ENCODE peak calls at places on chromosome 13, in five cellular contexts. One of them, this sample, is unnamed.

GRCh38 chr13:109687559-109688448 is 98.6 kb downstream of the IRS2 start:
- DNase-seq in CD8-positive, alpha-beta memory T cell: no peak
- DNase-seq in thoracic aorta: no peak
- DNase-seq in substantia nigra: no peak
- DNase-seq in body of pancreas: no peak
- DNase-seq in this sample: no peak

GRCh38 chr13:32720026-32720425 is 133.8 kb downstream of the PDS5B start:
- DNase-seq in CD8-positive, alpha-beta memory T cell: no peak
- DNase-seq in thoracic aorta: no peak
- DNase-seq in substantia nigra: no peak
- DNase-seq in body of pancreas: no peak
- DNase-seq in this sample: no peak

GRCh38 chr13:85313761-85314503 is 485.3 kb downstream of the SLITRK6 start:
- DNase-seq in CD8-positive, alpha-beta memory T cell: no peak
- DNase-seq in thoracic aorta: no peak
- DNase-seq in substantia nigra: no peak
- DNase-seq in body of pancreas: no peak
- DNase-seq in this sample: no peak

GRCh38 chr13:28355822-28356371 is 139.0 kb downstream of the FLT1 start:
- DNase-seq in CD8-positive, alpha-beta memory T cell: peak; percentile 1
- DNase-seq in thoracic aorta: no peak
- DNase-seq in substantia nigra: no peak
- DNase-seq in body of pancreas: no peak
- DNase-seq in this sample: no peak

GRCh38 chr13:23470706-23471610 is 37.5 kb upstream of the SACS start:
- DNase-seq in CD8-positive, alpha-beta memory T cell: no peak
- DNase-seq in thoracic aorta: no peak
- DNase-seq in substantia nigra: no peak
- DNase-seq in body of pancreas: no peak
- DNase-seq in this sample: no peak

GRCh38 chr13:53144826-53145225 is 116.2 kb downstream of the OLFM4 start:
- DNase-seq in CD8-positive, alpha-beta memory T cell: no peak
- DNase-seq in thoracic aorta: no peak
- DNase-seq in substantia nigra: no peak
- DNase-seq in body of pancreas: no peak
- DNase-seq in this sample: no peak

GRCh38 chr13:50722437-50723125 is 120.9 kb downstream of the DLEU7 start:
- DNase-seq in CD8-positive, alpha-beta memory T cell: no peak
- DNase-seq in thoracic aorta: no peak
- DNase-seq in substantia nigra: no peak
- DNase-seq in body of pancreas: no peak
- DNase-seq in this sample: no peak

GRCh38 chr13:23751195-23751594 is 138.0 kb downstream of the MIPEP start:
- DNase-seq in CD8-positive, alpha-beta memory T cell: no peak
- DNase-seq in thoracic aorta: no peak
- DNase-seq in substantia nigra: no peak
- DNase-seq in body of pancreas: no peak
- DNase-seq in this sample: no peak

GRCh38 chr13:66558511-66558910 is 671.6 kb downstream of the PCDH9 start:
- DNase-seq in CD8-positive, alpha-beta memory T cell: no peak
- DNase-seq in thoracic aorta: no peak
- DNase-seq in substantia nigra: no peak
- DNase-seq in body of pancreas: no peak
- DNase-seq in this sample: no peak

GRCh38 chr13:111335263-111335662 is 14.8 kb downstream of the TEX29 start:
- DNase-seq in CD8-positive, alpha-beta memory T cell: no peak
- DNase-seq in thoracic aorta: no peak
- DNase-seq in substantia nigra: no peak
- DNase-seq in body of pancreas: no peak
- DNase-seq in this sample: no peak

GRCh38 chr13:94411747-94412146 is 67.7 kb downstream of the DCT start:
- DNase-seq in CD8-positive, alpha-beta memory T cell: no peak
- DNase-seq in thoracic aorta: no peak
- DNase-seq in substantia nigra: no peak
- DNase-seq in body of pancreas: no peak
- DNase-seq in this sample: no peak

GRCh38 chr13:102580552-102581169 is 16.1 kb upstream of the TPP2 start:
- DNase-seq in CD8-positive, alpha-beta memory T cell: peak; percentile 44
- DNase-seq in thoracic aorta: no peak
- DNase-seq in substantia nigra: peak; percentile 22
- DNase-seq in body of pancreas: no peak
- DNase-seq in this sample: no peak

GRCh38 chr13:105426454-105426853 is 1109.0 kb downstream of the EFNB2 start:
- DNase-seq in CD8-positive, alpha-beta memory T cell: no peak
- DNase-seq in thoracic aorta: no peak
- DNase-seq in substantia nigra: no peak
- DNase-seq in body of pancreas: no peak
- DNase-seq in this sample: no peak

GRCh38 chr13:93227280-93227905 is 786 bp downstream of the GPC6 start:
- DNase-seq in CD8-positive, alpha-beta memory T cell: no peak
- DNase-seq in thoracic aorta: no peak
- DNase-seq in substantia nigra: no peak
- DNase-seq in body of pancreas: no peak
- DNase-seq in this sample: no peak

GRCh38 chr13:57653229-57653994 is 21.9 kb downstream of the PCDH17 start:
- DNase-seq in CD8-positive, alpha-beta memory T cell: no peak
- DNase-seq in thoracic aorta: no peak
- DNase-seq in substantia nigra: no peak
- DNase-seq in body of pancreas: no peak
- DNase-seq in this sample: no peak

GRCh38 chr13:32897296-32897695 is 118.9 kb upstream of the KL start:
- DNase-seq in CD8-positive, alpha-beta memory T cell: no peak
- DNase-seq in thoracic aorta: no peak
- DNase-seq in substantia nigra: no peak
- DNase-seq in body of pancreas: no peak
- DNase-seq in this sample: no peak

GRCh38 chr13:86282450-86282849 is 483.2 kb upstream of the SLITRK6 start:
- DNase-seq in CD8-positive, alpha-beta memory T cell: no peak
- DNase-seq in thoracic aorta: no peak
- DNase-seq in substantia nigra: no peak
- DNase-seq in body of pancreas: no peak
- DNase-seq in this sample: no peak

GRCh38 chr13:99774644-99775043 is 196.9 kb downstream of the ZIC5 start:
- DNase-seq in CD8-positive, alpha-beta memory T cell: no peak
- DNase-seq in thoracic aorta: no peak
- DNase-seq in substantia nigra: no peak
- DNase-seq in body of pancreas: no peak
- DNase-seq in this sample: no peak
- H3K27ac ChIP-seq in CD8-positive, alpha-beta memory T cell: no peak overlapping the region
- H3K27ac ChIP-seq in thoracic aorta: no peak overlapping the region
- H3K27ac ChIP-seq in substantia nigra: no peak overlapping the region
- H3K27ac ChIP-seq in body of pancreas: no peak overlapping the region
- H3K27ac ChIP-seq in this sample: no peak overlapping the region

GRCh38 chr13:78100481-78100880 is 181.8 kb upstream of the EDNRB start:
- DNase-seq in CD8-positive, alpha-beta memory T cell: no peak
- DNase-seq in thoracic aorta: no peak
- DNase-seq in substantia nigra: no peak
- DNase-seq in body of pancreas: no peak
- DNase-seq in this sample: no peak

GRCh38 chr13:78102121-78102677 is 183.6 kb upstream of the EDNRB start:
- DNase-seq in CD8-positive, alpha-beta memory T cell: no peak
- DNase-seq in thoracic aorta: no peak
- DNase-seq in substantia nigra: no peak
- DNase-seq in body of pancreas: peak; percentile 8
- DNase-seq in this sample: peak; percentile 3

GRCh38 chr13:78098249-78098648 is 179.6 kb upstream of the EDNRB start:
- DNase-seq in CD8-positive, alpha-beta memory T cell: no peak
- DNase-seq in thoracic aorta: no peak
- DNase-seq in substantia nigra: no peak
- DNase-seq in body of pancreas: no peak
- DNase-seq in this sample: no peak
- H3K27ac ChIP-seq in CD8-positive, alpha-beta memory T cell: no peak overlapping the region
- H3K27ac ChIP-seq in thoracic aorta: no peak overlapping the region
- H3K27ac ChIP-seq in substantia nigra: no peak overlapping the region
- H3K27ac ChIP-seq in body of pancreas: no peak overlapping the region
- H3K27ac ChIP-seq in this sample: no peak overlapping the region

GRCh38 chr13:25291691-25292090 is 4.4 kb upstream of the MTMR6 start:
- DNase-seq in CD8-positive, alpha-beta memory T cell: no peak
- DNase-seq in thoracic aorta: no peak
- DNase-seq in substantia nigra: no peak
- DNase-seq in body of pancreas: no peak
- DNase-seq in this sample: no peak

GRCh38 chr13:25288966-25289365 is 1.7 kb upstream of the MTMR6 start:
- DNase-seq in CD8-positive, alpha-beta memory T cell: no peak
- DNase-seq in thoracic aorta: no peak
- DNase-seq in substantia nigra: no peak
- DNase-seq in body of pancreas: no peak
- DNase-seq in this sample: no peak

GRCh38 chr13:25286308-25286968 is 850 bp downstream of the MTMR6 start:
- DNase-seq in CD8-positive, alpha-beta memory T cell: peak; percentile 47
- DNase-seq in thoracic aorta: no peak
- DNase-seq in substantia nigra: no peak
- DNase-seq in body of pancreas: peak; percentile 30
- DNase-seq in this sample: peak; percentile 30

GRCh38 chr13:25292301-25292700 is 5.0 kb upstream of the MTMR6 start:
- DNase-seq in CD8-positive, alpha-beta memory T cell: no peak
- DNase-seq in thoracic aorta: no peak
- DNase-seq in substantia nigra: no peak
- DNase-seq in body of pancreas: no peak
- DNase-seq in this sample: no peak

DNA sequence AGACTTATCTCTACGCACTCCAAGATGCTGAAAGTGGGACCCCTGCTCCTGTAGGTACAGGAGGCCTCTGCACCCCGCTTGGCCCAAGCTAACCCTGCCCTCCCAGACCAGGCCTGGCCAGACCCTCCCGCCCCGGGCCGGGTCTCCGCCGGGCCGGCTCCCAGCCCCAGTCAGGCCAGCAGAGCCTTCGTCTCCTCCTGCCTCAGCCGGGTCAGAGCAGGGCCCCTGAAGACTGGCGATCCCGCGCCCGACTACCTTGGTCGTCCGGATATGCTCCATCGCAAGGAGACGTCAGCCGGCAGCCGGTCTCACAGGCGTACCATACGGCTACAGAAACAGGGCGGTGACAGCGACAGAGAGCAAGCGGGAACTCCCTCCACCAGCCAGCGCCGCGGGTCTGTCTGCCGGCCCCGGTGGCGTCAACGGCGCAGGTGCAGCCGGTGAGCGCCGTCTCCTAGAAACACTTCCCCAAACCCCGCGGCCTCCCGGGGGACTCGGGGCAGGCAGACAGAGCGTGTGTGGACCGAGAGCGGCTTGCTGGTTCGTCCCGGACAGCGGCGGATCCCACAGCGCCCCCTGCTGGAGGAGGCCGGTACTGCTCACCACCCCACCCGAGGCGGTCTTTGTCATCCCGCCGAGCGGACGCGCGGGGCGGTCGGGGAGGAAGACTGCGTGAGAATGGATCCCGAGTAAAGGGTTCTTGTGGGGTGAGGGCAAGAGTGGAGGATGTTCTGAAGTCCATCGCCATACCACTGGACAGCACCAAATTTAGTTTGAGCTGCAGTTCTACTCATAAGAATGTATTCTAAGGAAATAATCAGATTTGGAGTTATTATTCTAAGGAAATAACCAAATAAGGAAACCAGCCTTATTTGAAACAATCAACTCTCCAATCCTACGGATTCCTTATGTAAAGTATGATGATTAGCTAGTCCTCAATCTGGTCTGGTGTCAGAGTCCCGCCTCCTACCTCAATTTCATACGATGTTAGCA is at the start of gene MTMR6:
- DNase-seq in CD8-positive, alpha-beta memory T cell: peak; percentile 92
- DNase-seq in thoracic aorta: peak; percentile 71
- DNase-seq in substantia nigra: peak; percentile 88
- DNase-seq in body of pancreas: peak; percentile 91
- DNase-seq in this sample: peak; percentile 93
- H3K27ac ChIP-seq in CD8-positive, alpha-beta memory T cell: peak within 1 kb of the TSS; percentile 99
- H3K27ac ChIP-seq in thoracic aorta: peak within 1 kb of the TSS; percentile 92
- H3K27ac ChIP-seq in substantia nigra: peak within 1 kb of the TSS; percentile 83
- H3K27ac ChIP-seq in body of pancreas: peak within 1 kb of the TSS; percentile 84
- H3K27ac ChIP-seq in this sample: peak within 1 kb of the TSS; percentile 62

DNA sequence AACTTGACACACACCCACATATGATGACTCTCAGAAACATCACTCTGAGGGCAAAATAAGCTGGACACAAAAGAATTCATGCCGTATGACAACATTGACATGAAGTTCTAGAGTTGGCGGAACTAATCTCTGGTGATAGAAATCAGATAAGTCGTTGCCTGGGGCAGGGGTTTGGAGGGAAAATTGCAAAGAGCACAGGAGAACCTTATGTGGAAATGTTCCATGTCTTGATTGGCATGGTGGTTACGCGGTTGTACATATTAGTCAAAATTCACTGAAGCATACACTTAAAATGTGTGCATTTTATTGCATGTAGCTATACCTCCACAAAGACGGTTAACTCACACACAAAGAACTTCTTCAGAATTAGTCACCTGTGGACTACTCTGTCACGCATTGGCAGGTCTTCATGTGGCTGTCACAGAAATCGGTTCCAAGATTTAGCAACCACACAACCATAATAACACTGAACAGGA is 137.8 kb upstream of the GJB6 start:
- DNase-seq in CD8-positive, alpha-beta memory T cell: no peak
- DNase-seq in thoracic aorta: no peak
- DNase-seq in substantia nigra: no peak
- DNase-seq in body of pancreas: no peak
- DNase-seq in this sample: no peak
- H3K27ac ChIP-seq in CD8-positive, alpha-beta memory T cell: no peak overlapping the region
- H3K27ac ChIP-seq in thoracic aorta: no peak overlapping the region
- H3K27ac ChIP-seq in substantia nigra: no peak overlapping the region
- H3K27ac ChIP-seq in body of pancreas: no peak overlapping the region
- H3K27ac ChIP-seq in this sample: no peak overlapping the region

GRCh38 chr13:51821666-51822065 is 17.7 kb upstream of the DHRS12 start:
- DNase-seq in CD8-positive, alpha-beta memory T cell: peak; percentile 45
- DNase-seq in thoracic aorta: no peak
- DNase-seq in substantia nigra: no peak
- DNase-seq in body of pancreas: no peak
- DNase-seq in this sample: no peak
- H3K27ac ChIP-seq in CD8-positive, alpha-beta memory T cell: no peak overlapping the region
- H3K27ac ChIP-seq in thoracic aorta: no peak overlapping the region
- H3K27ac ChIP-seq in substantia nigra: no peak overlapping the region
- H3K27ac ChIP-seq in body of pancreas: no peak overlapping the region
- H3K27ac ChIP-seq in this sample: no peak overlapping the region

DNA sequence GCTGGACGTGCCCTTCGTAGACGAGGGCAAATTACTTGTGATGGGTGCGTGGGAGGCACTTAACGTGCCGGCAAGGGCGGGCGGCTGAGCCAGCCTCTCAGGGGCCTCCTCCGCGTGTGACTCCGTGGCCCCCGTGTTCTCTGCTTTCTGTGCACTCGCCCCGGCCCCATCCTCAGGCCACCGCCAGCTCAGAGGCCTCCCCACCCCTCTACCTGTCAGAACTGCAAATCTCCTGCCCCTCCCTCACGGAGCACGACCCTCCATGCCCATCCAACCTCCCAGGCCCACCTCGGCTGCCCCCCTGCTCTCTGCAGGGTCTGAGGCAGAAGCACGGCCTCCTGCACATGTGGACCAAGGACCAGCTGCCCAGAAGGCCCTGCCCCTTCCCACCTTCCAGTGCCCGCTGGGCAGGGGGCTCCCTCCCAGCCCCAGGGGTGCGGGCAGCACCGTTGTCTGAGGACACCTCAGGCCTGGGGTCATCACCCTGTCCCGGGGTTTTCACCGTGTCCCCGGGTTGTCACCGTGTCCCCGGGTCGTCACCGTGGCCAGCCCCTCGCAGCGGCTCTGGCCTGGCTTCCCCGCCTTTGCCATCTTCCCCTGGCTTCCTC is 44.5 kb downstream of the TMEM255B start:
- DNase-seq in CD8-positive, alpha-beta memory T cell: no peak
- DNase-seq in thoracic aorta: no peak
- DNase-seq in substantia nigra: no peak
- DNase-seq in body of pancreas: no peak
- DNase-seq in this sample: no peak
- H3K27ac ChIP-seq in CD8-positive, alpha-beta memory T cell: no peak overlapping the region
- H3K27ac ChIP-seq in thoracic aorta: no peak overlapping the region
- H3K27ac ChIP-seq in substantia nigra: no peak overlapping the region
- H3K27ac ChIP-seq in body of pancreas: no peak overlapping the region
- H3K27ac ChIP-seq in this sample: no peak overlapping the region

GRCh38 chr13:98174321-98174720 is 2.7 kb downstream of the RNF113B start:
- DNase-seq in CD8-positive, alpha-beta memory T cell: no peak
- DNase-seq in thoracic aorta: no peak
- DNase-seq in substantia nigra: no peak
- DNase-seq in body of pancreas: no peak
- DNase-seq in this sample: no peak
- H3K27ac ChIP-seq in CD8-positive, alpha-beta memory T cell: no peak overlapping the region
- H3K27ac ChIP-seq in thoracic aorta: no peak overlapping the region
- H3K27ac ChIP-seq in substantia nigra: no peak overlapping the region
- H3K27ac ChIP-seq in body of pancreas: peak overlapping the region; percentile 70
- H3K27ac ChIP-seq in this sample: peak overlapping the region; percentile 20